ENCODE peak calls at places on chromosome 13, in seven cellular contexts. F, J, X, B, K, G and T are unnamed samples.

GRCh38 chr13:24505256-24505655 is 7.3 kb downstream of the PARP4 start:
- DNase-seq in K (peak; percentile 52), G (no peak), X (no peak), B (no peak), J (no peak), F (no peak), T (no peak)

GRCh38 chr13:58056411-58056810 is 424.9 kb downstream of the PCDH17 start:
- DNase-seq in G (no peak), K (no peak), B (no peak), X (no peak), F (no peak), J (no peak), T (no peak)

GRCh38 chr13:107348471-107348870 is 780.5 kb upstream of the ARGLU1 start:
- DNase-seq in G (no peak), F (no peak), J (no peak), X (no peak), B (no peak), K (peak; percentile 55), T (no peak)

GRCh38 chr13:23551213-23552008 is 18.8 kb upstream of the TNFRSF19 start:
- DNase-seq in J (no peak), B (no peak), F (no peak), G (no peak), K (no peak), X (no peak), T (no peak)

GRCh38 chr13:57629821-57630235 is 1.7 kb upstream of the PCDH17 start:
- DNase-seq in J (peak; percentile 93), G (no peak), B (no peak), X (peak; percentile 53), F (peak; percentile 98), K (peak; percentile 84), T (peak; percentile 96)

GRCh38 chr13:91630916-91631315 is 232.5 kb downstream of the GPC5 start:
- DNase-seq in F (no peak), G (no peak), J (no peak), K (no peak), X (no peak), B (no peak), T (no peak)

GRCh38 chr13:113548778-113549621 is 35.6 kb upstream of the TFDP1 start:
- DNase-seq in G (no peak), J (no peak), K (no peak), B (no peak), F (no peak), X (peak; percentile 29), T (no peak)

GRCh38 chr13:77986699-77987098 is 68.1 kb upstream of the EDNRB start:
- DNase-seq in K (no peak), F (no peak), J (no peak), B (no peak), G (no peak), X (no peak), T (no peak)

GRCh38 chr13:104015646-104016396 is 949.6 kb upstream of the SLC10A2 start:
- DNase-seq in K (peak; percentile 94), F (no peak), X (no peak), B (no peak), J (no peak), G (no peak), T (no peak)

GRCh38 chr13:113592571-113592970 is 8.0 kb downstream of the TFDP1 start:
- DNase-seq in B (no peak), F (no peak), J (no peak), X (no peak), K (no peak), G (no peak), T (no peak)

GRCh38 chr13:46495066-46495465 is 57.9 kb upstream of the LRCH1 start:
- DNase-seq in X (no peak), B (no peak), J (no peak), K (no peak), F (no peak), G (no peak), T (no peak)

GRCh38 chr13:27131906-27132305 is 39.7 kb downstream of the USP12 start:
- DNase-seq in X (no peak), K (no peak), B (no peak), F (no peak), J (no peak), G (no peak), T (no peak)

GRCh38 chr13:70353096-70353495 is 244.8 kb upstream of the KLHL1 start:
- DNase-seq in B (no peak), G (no peak), K (no peak), X (no peak), F (no peak), J (no peak), T (no peak)

GRCh38 chr13:37241786-37242185 is 136.3 kb upstream of the CSNK1A1L start:
- DNase-seq in F (no peak), X (no peak), B (no peak), J (no peak), G (no peak), K (peak; percentile 45), T (no peak)

GRCh38 chr13:113805431-113806103 is 46.5 kb downstream of the TMEM255B start:
- DNase-seq in K (no peak), J (no peak), X (no peak), B (no peak), G (no peak), F (peak; percentile 4), T (no peak)

GRCh38 chr13:87656311-87656710 is 14.9 kb upstream of the SLITRK5 start:
- DNase-seq in F (no peak), K (no peak), G (no peak), J (no peak), B (no peak), X (no peak), T (no peak)

GRCh38 chr13:32299893-32300292 is 15.3 kb downstream of the ZAR1L start:
- DNase-seq in G (no peak), J (no peak), X (no peak), F (no peak), B (no peak), K (no peak), T (no peak)

GRCh38 chr13:29537736-29538624 is 57.5 kb downstream of the SLC7A1 start:
- DNase-seq in F (no peak), X (no peak), K (no peak), J (no peak), G (no peak), B (no peak), T (no peak)

GRCh38 chr13:81927347-81927746 is 1586.4 kb upstream of the SPRY2 start:
- DNase-seq in B (no peak), K (no peak), J (no peak), F (no peak), X (no peak), G (no peak), T (no peak)
- TF ChIP-seq CTCF in B (no peak), K (no peak), J (no peak), F (no peak), X (no peak), G (no peak), T (peak; percentile 34)

GRCh38 chr13:20573636-20574035 is 6.7 kb downstream of the IFT88 start:
- DNase-seq in K (no peak), B (no peak), J (no peak), G (no peak), F (no peak), X (no peak), T (no peak)

GRCh38 chr13:20583803-20584293 is 16.9 kb downstream of the IFT88 start:
- DNase-seq in K (no peak), J (no peak), B (no peak), F (no peak), G (no peak), X (no peak), T (no peak)

GRCh38 chr13:20582026-20582425 is 15.1 kb downstream of the IFT88 start:
- DNase-seq in F (no peak), J (no peak), X (no peak), K (no peak), B (no peak), G (no peak), T (no peak)

GRCh38 chr13:20580257-20580656 is 13.3 kb downstream of the IFT88 start:
- DNase-seq in K (peak; percentile 20), X (no peak), B (no peak), F (no peak), G (no peak), J (peak; percentile 21), T (no peak)

GRCh38 chr13:20579193-20579592 is 12.2 kb downstream of the IFT88 start:
- DNase-seq in J (no peak), B (no peak), K (no peak), F (no peak), G (no peak), X (no peak), T (no peak)
- TF ChIP-seq CTCF in J (no peak), B (no peak), K (no peak), F (no peak), G (no peak), X (no peak), T (no peak)

DNA sequence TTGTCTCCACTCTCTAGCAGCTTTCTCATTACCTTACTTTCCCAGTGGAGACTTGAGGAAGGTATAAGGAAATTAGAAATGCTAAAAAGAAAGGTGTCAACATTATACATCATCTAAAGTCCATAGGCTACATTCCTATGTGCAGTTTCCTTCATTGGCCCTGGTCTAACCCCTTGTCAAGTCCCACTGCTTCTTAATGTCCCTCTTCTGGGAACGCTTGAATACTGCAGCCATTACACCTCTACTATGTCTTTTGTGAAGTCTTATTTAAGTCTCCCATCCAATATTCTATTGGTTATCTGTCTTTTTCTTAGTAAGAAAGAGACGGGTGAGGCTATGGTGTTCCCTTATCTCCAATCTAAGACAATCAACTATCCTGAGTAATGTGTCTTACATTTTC is 332.6 kb upstream of the TMTC4 start:
- DNase-seq in B (no peak), G (no peak), F (no peak), X (no peak), J (no peak), K (no peak), T (no peak)
- TF ChIP-seq CTCF in B (no peak), G (no peak), F (no peak), X (no peak), J (no peak), K (no peak), T (no peak)

DNA sequence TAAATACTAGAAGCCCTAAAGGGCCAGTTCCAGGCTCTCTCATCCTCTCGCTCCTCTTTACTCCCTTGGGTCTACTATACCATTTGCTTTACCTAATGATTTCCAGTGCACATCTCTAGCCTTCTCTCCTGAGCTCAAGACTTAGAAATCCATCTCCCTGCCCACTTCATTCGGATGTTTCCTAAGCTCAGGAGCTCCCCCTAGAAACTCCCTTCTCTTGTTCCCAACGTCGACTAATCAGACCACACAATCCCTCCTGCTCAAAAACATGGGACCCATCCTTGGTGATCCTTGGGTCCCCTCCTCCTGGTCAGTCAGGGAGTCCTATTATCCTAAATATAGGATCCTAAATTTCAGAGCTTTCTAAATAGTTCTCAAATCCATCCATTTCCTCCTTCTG is 21.1 kb upstream of the STK24 start:
- DNase-seq in F (no peak), X (no peak), B (no peak), G (no peak), K (peak; percentile 24), J (no peak), T (no peak)
- TF ChIP-seq CTCF in F (no peak), X (no peak), B (peak; percentile 36), G (no peak), K (peak; percentile 30), J (no peak), T (no peak)

GRCh38 chr13:110907951-110908898 is 6.6 kb downstream of the ANKRD10 start:
- DNase-seq in F (no peak), B (no peak), K (peak; percentile 58), J (peak; percentile 77), X (no peak), G (peak; percentile 99), T (no peak)
- TF ChIP-seq CTCF in F (no peak), B (no peak), K (no peak), J (no peak), X (no peak), G (no peak), T (no peak)